ENCODE peak calls at places on chromosomes 4 and X, in ten cellular contexts. M is stimulated activated CD4-positive, alpha-beta T cell treated with anti-CD3 and anti-CD28 coated beads, Interleukin-15, amount 100 ng/mL, for 1 hour; R is occipital lobe; N is GM23338; L is cardiac fibroblast; J is astrocyte of the spinal cord; X is AG08396; U is IMR-90; B is HCEC 1CT; Z is ovary. F is an unnamed sample.

GRCh38 chr4:169253904-169254303 is 16.9 kb downstream of the SH3RF1 start:
- DNase-seq in M (no peak), R (no peak), N (no peak), L (peak), J (peak), X (no peak), U (peak), B (peak), Z (no peak), F (no peak)

GRCh38 chrX:132883358-132883908 is 75.0 kb downstream of the HS6ST2 start:
- DNase-seq in M (no peak), R (no peak), N (no peak), L (no peak), J (no peak), X (no peak), U (no peak), B (no peak), Z (no peak), F (no peak)

GRCh38 chr4:159425749-159426376 is 323.0 kb downstream of the RAPGEF2 start:
- DNase-seq in M (no peak), R (no peak), N (no peak), L (no peak), J (no peak), X (no peak), U (peak), B (no peak), Z (no peak), F (no peak)

GRCh38 chr4:60656171-60656570 is 544.0 kb upstream of the ADGRL3 start:
- DNase-seq in M (no peak), R (no peak), N (peak), L (peak), J (peak), X (no peak), U (peak), B (no peak), Z (no peak), F (no peak)

GRCh38 chr4:100933628-100934027 is 413.7 kb downstream of the PPP3CA start:
- DNase-seq in M (no peak), R (no peak), N (no peak), L (peak), J (peak), X (peak), U (peak), B (peak), Z (no peak), F (no peak)

GRCh38 chr4:174156239-174156826 is 127.1 kb downstream of the FBXO8 start:
- DNase-seq in M (no peak), R (no peak), N (peak), L (peak), J (peak), X (peak), U (peak), B (peak), Z (no peak), F (no peak)

GRCh38 chr4:76024007-76024406 is 710 bp upstream of the CXCL10 start:
- DNase-seq in M (no peak), R (no peak), N (no peak), L (no peak), J (no peak), X (no peak), U (no peak), B (no peak), Z (no peak), F (no peak)

GRCh38 chr4:142846729-142847606 is 867 bp upstream of the INPP4B start:
- DNase-seq in M (peak), R (peak), N (peak), L (peak), J (peak), X (peak), U (no peak), B (no peak), Z (peak), F (no peak)

GRCh38 chr4:145107126-145107525 is 9.0 kb downstream of the ABCE1 start:
- DNase-seq in M (no peak), R (no peak), N (no peak), L (no peak), J (no peak), X (no peak), U (no peak), B (no peak), Z (no peak), F (no peak)